ENCODE peak calls at places on chromosomes 7 and 10, in four cellular contexts. Y is heart right ventricle; N is CD8-positive, alpha-beta T cell; V is thoracic aorta. U is an unnamed sample.

GRCh38 chr10:68684413-68684812 is 36.6 kb upstream of the CCAR1 start:
- DNase-seq in Y (no peak), N (no peak), V (no peak), U (no peak)

GRCh38 chr10:19946245-19946644 is 130.0 kb downstream of the PLXDC2 start:
- DNase-seq in Y (no peak), N (no peak), V (no peak), U (no peak)

GRCh38 chr10:48607356-48608278 is 2.7 kb upstream of the ARHGAP22 start:
- DNase-seq in Y (peak; percentile 7), N (no peak), V (no peak), U (no peak)

GRCh38 chr10:60542691-60543090 is 153.0 kb upstream of the ANK3 start:
- DNase-seq in Y (no peak), N (no peak), V (no peak), U (no peak)

GRCh38 chr7:35558841-35559240 is 136.1 kb downstream of the HERPUD2 start:
- DNase-seq in Y (no peak), N (no peak), V (no peak), U (no peak)

GRCh38 chr10:115947104-115947503 is 325.9 kb downstream of the GFRA1 start:
- DNase-seq in Y (no peak), N (no peak), V (no peak), U (no peak)

GRCh38 chr10:112952282-112952991 is 2.4 kb downstream of the TCF7L2 start:
- DNase-seq in Y (no peak), N (no peak), V (no peak), U (peak; percentile 22)

GRCh38 chr7:127793582-127793981 is 141.6 kb downstream of the SND1 start:
- DNase-seq in Y (no peak), N (no peak), V (no peak), U (no peak)

DNA sequence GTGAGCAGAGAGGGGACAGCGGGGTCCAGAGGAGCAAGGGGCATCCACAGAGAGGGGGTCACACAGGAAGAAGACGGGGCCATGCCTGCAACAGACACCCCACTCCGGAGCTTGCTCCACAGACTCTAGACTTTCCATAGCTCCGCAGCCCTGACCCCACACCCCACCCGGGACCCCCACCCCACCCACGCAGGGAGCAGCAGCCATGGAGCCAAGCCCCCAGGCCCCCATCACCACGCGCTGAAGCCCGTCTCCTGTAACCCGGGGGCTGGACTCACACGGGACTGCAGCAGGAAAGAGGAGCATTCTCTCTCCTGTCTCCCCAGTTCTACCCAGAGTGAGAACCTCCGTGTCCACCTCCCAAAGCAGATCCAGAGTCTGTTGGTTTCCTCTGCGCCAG is 38.8 kb upstream of the ADGRA1 start:
- DNase-seq in Y (no peak), N (no peak), V (no peak), U (no peak)
- H3K4me1 ChIP-seq in Y (no peaks in the 10 kb centered on the region), N (no peaks in the 10 kb centered on the region), V (no peaks in the 10 kb centered on the region), U (no peaks in the 10 kb centered on the region)

GRCh38 chr10:29063806-29064644 is 224.8 kb upstream of the LYZL1 start:
- DNase-seq in Y (no peak), N (no peak), V (no peak), U (no peak)
- TF ChIP-seq CTCF in Y (no peak), N (no peak), V (no peak), U (no peak)

GRCh38 chr7:5477126-5477525 is 53.5 kb upstream of the TNRC18 start:
- DNase-seq in Y (no peak), N (no peak), V (no peak), U (no peak)
- H3K27ac ChIP-seq in Y (no peak overlapping the region), N (no peak overlapping the region), V (no peak overlapping the region), U (no peak overlapping the region)

GRCh38 chr7:23020742-23021401 is 6.9 kb upstream of the HYCC1 start:
- DNase-seq in Y (peak; percentile 15), N (no peak), V (peak; percentile 10), U (peak; percentile 27)

GRCh38 chr7:23022258-23022745 is 8.4 kb upstream of the HYCC1 start:
- DNase-seq in Y (no peak), N (no peak), V (no peak), U (no peak)

GRCh38 chr7:23021581-23021980 is 7.7 kb upstream of the HYCC1 start:
- DNase-seq in Y (no peak), N (no peak), V (no peak), U (no peak)

GRCh38 chr7:23024454-23024853 is 10.5 kb upstream of the HYCC1 start:
- DNase-seq in Y (no peak), N (no peak), V (no peak), U (no peak)

GRCh38 chr7:23022831-23023230 is 8.9 kb upstream of the HYCC1 start:
- DNase-seq in Y (no peak), N (no peak), V (no peak), U (no peak)
- H3K4me1 ChIP-seq in Y (no peaks in the 10 kb centered on the region), N (peaks cover 5% of the 10 kb centered on the region), V (peaks cover 20% of the 10 kb centered on the region), U (peaks cover 25% of the 10 kb centered on the region)

DNA sequence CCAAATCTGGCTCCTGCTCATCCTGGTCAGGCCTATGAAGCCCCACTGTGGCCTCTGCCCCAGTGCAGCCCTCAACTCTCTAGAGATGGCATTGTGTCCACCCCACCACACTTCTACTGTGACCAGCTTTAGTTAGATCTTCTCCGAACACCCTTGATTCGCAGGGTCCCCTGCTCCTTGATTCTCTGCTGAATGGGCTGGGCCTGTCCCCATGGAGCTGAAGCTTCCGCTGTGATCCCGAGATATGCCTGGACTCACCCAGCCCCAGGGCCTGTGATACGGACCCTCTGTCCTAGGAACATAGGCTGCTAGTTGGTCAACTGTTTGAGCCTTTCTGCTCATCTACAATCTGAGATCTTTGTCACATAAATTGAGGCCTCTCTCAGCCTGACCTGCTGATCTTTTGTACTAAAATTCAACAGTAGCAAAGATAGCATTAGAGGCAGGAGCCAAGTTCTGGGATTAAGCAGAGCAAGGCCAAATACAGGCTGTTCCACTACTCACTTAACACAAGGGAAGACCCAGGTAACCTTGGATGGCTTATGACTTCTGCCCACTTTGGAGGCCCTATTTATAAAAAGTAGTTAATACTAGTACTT is 6.5 kb upstream of the PPIF start:
- DNase-seq in Y (no peak), N (no peak), V (no peak), U (peak; percentile 29)
- TF ChIP-seq CTCF in Y (no peak), N (no peak), V (no peak), U (no peak)

GRCh38 chr7:20816389-20816959 is 29.8 kb upstream of the SP8 start:
- DNase-seq in Y (no peak), N (no peak), V (no peak), U (no peak)
- H3K27ac ChIP-seq in Y (no peak overlapping the region), N (no peak overlapping the region), V (no peak overlapping the region), U (no peak overlapping the region)

GRCh38 chr10:30816144-30816811 is 186.7 kb upstream of the LYZL2 start:
- DNase-seq in Y (no peak), N (no peak), V (no peak), U (no peak)
- H3K4me1 ChIP-seq in Y (peaks cover 45% of the 10 kb centered on the region), N (peaks cover 12% of the 10 kb centered on the region), V (peaks cover 97% of the 10 kb centered on the region), U (peaks cover 54% of the 10 kb centered on the region)